ENCODE peak calls at places on chromosomes 1 and 21, in nine cellular contexts. Z is stomach, T is body of pancreas, L is coronary artery, G is suprapubic skin, U is RWPE1, J is left ventricle myocardium inferior, X is heart right ventricle, D is GM23248. S is an unnamed sample.

GRCh38 chr1:232622981-232623380 is 7.0 kb downstream of the SIPA1L2 start:
- DNase-seq in X (no peak), L (no peak), J (no peak), Z (no peak), D (no peak), G (no peak), T (no peak), U (no peak), S (no peak)

GRCh38 chr1:47572731-47573505 is 135.1 kb downstream of the FOXD2 start:
- DNase-seq in T (no peak), X (no peak), L (no peak), G (no peak), U (no peak), Z (no peak), J (no peak), D (peak; percentile 54), S (no peak)

GRCh38 chr1:148362141-148362929 is 120.8 kb downstream of the PPIAL4G start:
- DNase-seq in T (peak; percentile 19), D (peak; percentile 85), Z (peak; percentile 29), G (no peak), L (no peak), X (no peak), U (peak; percentile 82), J (no peak), S (no peak)

GRCh38 chr1:44660176-44660575 is 14.1 kb downstream of the TMEM53 start:
- DNase-seq in D (no peak), X (peak; percentile 84), L (no peak), U (no peak), G (no peak), T (peak; percentile 98), J (peak; percentile 87), Z (peak; percentile 91), S (no peak)

GRCh38 chr1:47755368-47755990 is 241.7 kb downstream of the TRABD2B start:
- DNase-seq in L (peak; percentile 71), Z (peak; percentile 35), D (peak; percentile 8), G (no peak), X (no peak), J (no peak), U (no peak), T (peak; percentile 60), S (no peak)

GRCh38 chr1:74755475-74755874 is 22.5 kb downstream of the TYW3 start:
- DNase-seq in Z (no peak), D (no peak), X (no peak), J (no peak), U (no peak), L (no peak), G (no peak), T (no peak), S (no peak)

GRCh38 chr21:41928621-41929220 is 25.1 kb downstream of the C2CD2 start:
- DNase-seq in J (no peak), X (no peak), U (no peak), Z (no peak), L (no peak), D (no peak), G (no peak), T (no peak), S (no peak)

GRCh38 chr1:245070836-245071615 is 83.8 kb upstream of the KIF26B start:
- DNase-seq in D (no peak), G (no peak), Z (no peak), U (no peak), X (no peak), J (no peak), T (no peak), L (no peak), S (no peak)

GRCh38 chr21:21039624-21040023 is 41.4 kb downstream of the NCAM2 start:
- DNase-seq in J (no peak), G (no peak), X (no peak), U (no peak), Z (no peak), D (no peak), T (no peak), L (no peak), S (no peak)

GRCh38 chr1:85244271-85245053 is 15.0 kb downstream of the C1orf52 start:
- DNase-seq in X (no peak), J (no peak), U (no peak), Z (no peak), L (no peak), T (no peak), G (no peak), D (peak; percentile 65), S (no peak)

GRCh38 chr1:160795951-160796383 is at the start of gene LY9:
- DNase-seq in D (peak; percentile 4), G (no peak), T (no peak), L (no peak), Z (peak; percentile 45), U (no peak), J (no peak), X (no peak), S (no peak)

GRCh38 chr1:76219589-76219914 is 145.0 kb downstream of the ST6GALNAC3 start:
- DNase-seq in J (no peak), U (no peak), Z (no peak), G (no peak), L (no peak), D (no peak), T (no peak), X (no peak), S (no peak)

GRCh38 chr1:17053071-17053684 is 654 bp downstream of the SDHB start:
- DNase-seq in J (no peak), L (no peak), T (peak; percentile 29), Z (no peak), G (no peak), U (no peak), X (no peak), D (peak; percentile 21), S (no peak)

GRCh38 chr1:208224192-208224713 is 19.9 kb downstream of the PLXNA2 start:
- DNase-seq in U (no peak), T (no peak), X (no peak), Z (no peak), J (no peak), D (no peak), L (no peak), G (no peak), S (no peak)

GRCh38 chr1:208228550-208228949 is 15.6 kb downstream of the PLXNA2 start:
- DNase-seq in L (no peak), D (no peak), Z (no peak), X (no peak), G (no peak), J (no peak), T (no peak), U (no peak), S (no peak)

GRCh38 chr1:208227366-208227765 is 16.8 kb downstream of the PLXNA2 start:
- DNase-seq in X (no peak), U (no peak), L (no peak), Z (no peak), G (no peak), T (peak; percentile 27), J (no peak), D (no peak), S (no peak)

GRCh38 chr1:208228026-208228425 is 16.2 kb downstream of the PLXNA2 start:
- DNase-seq in J (no peak), G (peak; percentile 28), D (no peak), L (no peak), T (no peak), U (no peak), Z (no peak), X (no peak), S (no peak)

DNA sequence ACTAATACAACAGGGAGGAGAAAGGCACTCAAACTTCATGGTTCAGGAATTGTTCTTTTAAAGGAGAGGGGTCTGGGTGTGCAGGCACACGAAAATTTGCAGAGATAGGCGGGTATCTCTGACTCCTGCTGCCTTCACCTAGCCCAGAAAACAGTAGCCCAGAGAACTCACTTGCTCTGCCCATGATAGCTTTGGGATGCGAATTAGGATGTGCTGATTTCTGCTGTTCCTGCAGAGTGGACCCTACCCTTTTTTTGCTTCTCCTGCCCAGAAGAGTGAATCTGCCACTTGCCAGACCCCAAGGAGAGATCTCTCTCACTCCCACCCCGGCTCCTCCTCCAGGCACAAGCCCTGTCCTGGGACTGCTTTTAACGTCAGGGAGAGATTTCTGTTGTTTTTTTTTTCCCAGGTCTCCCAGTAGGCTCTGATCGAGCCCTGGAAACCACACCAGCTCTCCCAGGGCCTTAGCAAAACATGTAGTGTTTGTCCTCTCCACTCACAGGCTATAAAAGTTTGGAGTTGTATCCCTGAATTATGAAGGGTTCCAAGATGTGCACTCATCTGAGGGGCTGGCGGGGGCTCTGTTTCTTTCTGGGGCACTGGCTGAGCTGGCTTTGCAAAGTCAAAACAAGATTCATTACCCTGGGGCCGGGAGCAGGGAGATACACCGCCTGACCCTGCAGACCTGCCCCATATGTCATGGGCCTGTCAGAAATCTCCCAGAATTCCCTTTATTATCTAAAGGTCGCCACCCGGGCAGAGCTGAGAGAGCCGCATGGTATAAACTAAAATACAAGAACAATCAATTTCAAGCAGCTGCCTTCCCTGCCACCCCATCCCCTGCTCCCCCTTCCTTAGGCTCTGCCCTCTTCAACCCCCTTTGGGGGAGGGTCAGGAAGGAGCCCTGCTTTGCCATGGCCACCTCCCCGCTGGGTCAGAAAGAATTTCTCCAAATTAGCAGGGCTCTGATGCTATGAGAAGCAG is 17.9 kb downstream of the PLXNA2 start:
- DNase-seq in D (no peak), T (no peak), G (no peak), Z (no peak), L (no peak), U (no peak), J (no peak), X (no peak), S (no peak)
- H3K27ac ChIP-seq in D (no peak overlapping the region), T (peak overlapping the region; percentile 42), G (no peak overlapping the region), Z (peak overlapping the region; percentile 75), L (peak overlapping the region; percentile 82), U (no peak overlapping the region), J (peak overlapping the region; percentile 74), X (peak overlapping the region; percentile 26), S (peak overlapping the region; percentile 88)

GRCh38 chr1:226436855-226437491 is 29.1 kb upstream of the PARP1 start:
- DNase-seq in L (peak; percentile 24), J (no peak), G (no peak), D (no peak), Z (no peak), T (peak; percentile 47), X (no peak), U (no peak), S (no peak)
- H3K27ac ChIP-seq in L (no peak overlapping the region), J (no peak overlapping the region), G (no peak overlapping the region), D (no peak overlapping the region), Z (no peak overlapping the region), T (no peak overlapping the region), X (no peak overlapping the region), U (no peak overlapping the region), S (no peak overlapping the region)

GRCh38 chr1:94589728-94590127 is 48.2 kb upstream of the F3 start:
- DNase-seq in U (no peak), Z (no peak), T (no peak), X (no peak), D (no peak), J (no peak), G (no peak), L (no peak), S (no peak)
- H3K27ac ChIP-seq in U (no peak overlapping the region), Z (peak overlapping the region; percentile 18), T (no peak overlapping the region), X (no peak overlapping the region), D (no peak overlapping the region), J (peak overlapping the region; percentile 52), G (peak overlapping the region; percentile 52), L (peak overlapping the region; percentile 50), S (peak overlapping the region; percentile 51)

GRCh38 chr21:34557261-34557660 is 45.3 kb upstream of the KCNE1 start:
- DNase-seq in D (no peak), J (no peak), X (no peak), L (no peak), G (no peak), U (no peak), T (no peak), Z (no peak), S (no peak)
- H3K27ac ChIP-seq in D (no peak overlapping the region), J (no peak overlapping the region), X (no peak overlapping the region), L (no peak overlapping the region), G (no peak overlapping the region), U (no peak overlapping the region), T (no peak overlapping the region), Z (no peak overlapping the region), S (no peak overlapping the region)